ENCODE peak calls at places on chromosomes 2 and 18, in five cellular contexts. W is heart right ventricle, F is Peyer's patch, Z is breast epithelium, S is esophagus squamous epithelium. U is an unnamed sample.

GRCh38 chr2:128643221-128644065 is 324.8 kb upstream of the HS6ST1 start:
- DNase-seq in W (no peak), F (no peak), Z (peak; percentile 25), S (no peak), U (no peak)

GRCh38 chr2:56191617-56192016 is 7.8 kb downstream of the CCDC85A start:
- DNase-seq in W (peak; percentile 24), F (no peak), Z (no peak), S (no peak), U (no peak)

GRCh38 chr2:98552499-98553179 is 55.7 kb downstream of the COA5 start:
- DNase-seq in W (no peak), F (no peak), Z (no peak), S (no peak), U (no peak)

GRCh38 chr2:167069855-167070254 is 181.6 kb downstream of the XIRP2 start:
- DNase-seq in W (no peak), F (no peak), Z (no peak), S (no peak), U (no peak)

GRCh38 chr2:241882090-241882625 is 12.6 kb downstream of the RTP5 start:
- DNase-seq in W (peak; percentile 46), F (no peak), Z (peak; percentile 75), S (no peak), U (no peak)

GRCh38 chr2:209629622-209630021 is 142.0 kb upstream of the UNC80 start:
- DNase-seq in W (no peak), F (no peak), Z (no peak), S (no peak), U (no peak)

GRCh38 chr2:158586491-158586890 is 129.7 kb downstream of the PKP4 start:
- DNase-seq in W (no peak), F (no peak), Z (no peak), S (no peak), U (no peak)

GRCh38 chr18:73544032-73544431 is 603.6 kb downstream of the FBXO15 start:
- DNase-seq in W (no peak), F (no peak), Z (no peak), S (no peak), U (no peak)

GRCh38 chr2:40274284-40274683 is 177.6 kb downstream of the SLC8A1 start:
- DNase-seq in W (no peak), F (no peak), Z (no peak), S (no peak), U (no peak)

GRCh38 chr2:167140767-167141166 is 252.5 kb downstream of the XIRP2 start:
- DNase-seq in W (peak; percentile 61), F (no peak), Z (no peak), S (no peak), U (peak; percentile 70)

GRCh38 chr2:203574824-203575223 is 39.7 kb upstream of the RAPH1 start:
- DNase-seq in W (no peak), F (no peak), Z (no peak), S (no peak), U (no peak)

GRCh38 chr2:174577967-174578589 is 19.5 kb downstream of the WIPF1 start:
- DNase-seq in W (no peak), F (no peak), Z (no peak), S (no peak), U (no peak)

GRCh38 chr18:42028232-42028832 is 73.3 kb downstream of the PIK3C3 start:
- DNase-seq in W (no peak), F (no peak), Z (no peak), S (no peak), U (no peak)

GRCh38 chr18:50986360-50987087 is 18.7 kb downstream of the ELAC1 start:
- DNase-seq in W (no peak), F (no peak), Z (no peak), S (no peak), U (no peak)

GRCh38 chr18:50013363-50014138 is 181.4 kb downstream of the MYO5B start:
- DNase-seq in W (no peak), F (no peak), Z (no peak), S (no peak), U (no peak)

GRCh38 chr2:162926501-162926900 is 87.9 kb upstream of the KCNH7 start:
- DNase-seq in W (no peak), F (no peak), Z (no peak), S (no peak), U (no peak)

GRCh38 chr2:37652199-37652640 is 19.2 kb downstream of the CDC42EP3 start:
- DNase-seq in W (no peak), F (no peak), Z (no peak), S (no peak), U (no peak)

GRCh38 chr2:222892321-222892720 is 31.5 kb downstream of the ACSL3 start:
- DNase-seq in W (no peak), F (no peak), Z (no peak), S (no peak), U (no peak)

GRCh38 chr2:157874997-157875719 is 972 bp downstream of the ACVR1 start:
- DNase-seq in W (peak; percentile 51), F (no peak), Z (no peak), S (no peak), U (no peak)

GRCh38 chr2:6081542-6081872 is 389.3 kb downstream of the SOX11 start:
- DNase-seq in W (no peak), F (no peak), Z (no peak), S (no peak), U (no peak)

GRCh38 chr2:216164087-216164486 is 54.9 kb downstream of the XRCC5 start:
- DNase-seq in W (no peak), F (no peak), Z (no peak), S (no peak), U (no peak)

GRCh38 chr2:71102981-71103681 is 26.9 kb downstream of the MCEE start:
- DNase-seq in W (no peak), F (no peak), Z (no peak), S (no peak), U (no peak)

GRCh38 chr2:56130463-56131070 is 53.2 kb upstream of the CCDC85A start:
- DNase-seq in W (no peak), F (no peak), Z (no peak), S (no peak), U (no peak)

GRCh38 chr2:71935291-71935848 is 212.3 kb downstream of the CYP26B1 start:
- DNase-seq in W (no peak), F (no peak), Z (no peak), S (no peak), U (no peak)

GRCh38 chr2:64447317-64448060 is 6.5 kb upstream of the LGALSL start:
- DNase-seq in W (no peak), F (no peak), Z (no peak), S (no peak), U (no peak)

GRCh38 chr2:108305901-108306300 is 17.2 kb downstream of the SULT1C2 start:
- DNase-seq in W (no peak), F (no peak), Z (no peak), S (no peak), U (no peak)

GRCh38 chr2:205827809-205828208 is 145.5 kb downstream of the NRP2 start:
- DNase-seq in W (no peak), F (no peak), Z (no peak), S (no peak), U (no peak)

DNA sequence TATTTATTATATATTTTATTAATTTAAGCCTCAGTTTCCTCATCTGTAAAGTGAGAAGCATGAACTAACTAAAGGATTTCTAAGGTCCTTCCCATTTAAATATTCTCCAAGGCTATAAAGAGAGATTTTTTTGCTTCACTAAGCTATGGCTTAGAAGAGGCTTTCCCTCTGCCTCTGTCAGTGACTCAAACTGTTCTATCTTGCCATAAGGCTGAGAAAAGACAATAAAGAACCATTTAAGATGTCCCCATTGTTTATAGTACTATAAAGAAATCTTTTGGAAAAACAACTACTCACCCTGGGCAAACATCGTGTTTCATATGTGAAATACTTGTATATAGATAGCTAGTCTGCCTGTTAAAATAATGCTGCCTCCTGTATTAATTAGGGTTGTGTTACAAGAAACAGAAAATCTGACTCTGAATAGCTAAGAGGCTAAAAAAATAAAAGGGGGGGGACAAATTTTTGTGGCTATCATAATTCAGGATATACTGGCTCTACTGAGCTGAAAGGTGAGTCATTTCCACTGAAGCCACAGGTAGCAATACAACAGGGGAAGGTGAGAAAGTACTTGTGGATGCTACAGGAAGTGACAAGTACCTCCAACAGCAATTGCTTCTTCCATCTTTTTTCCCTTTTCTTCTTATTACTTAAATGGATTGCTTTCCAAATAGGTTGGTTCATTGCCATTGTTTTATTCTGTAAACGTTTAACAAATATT is 25.4 kb downstream of the EPHA4 start:
- DNase-seq in W (no peak), F (no peak), Z (no peak), S (no peak), U (no peak)
- TF ChIP-seq CTCF in W (no peak), F (no peak), Z (no peak), S (no peak), U (no peak)

GRCh38 chr18:48992791-48993555 is 42.2 kb upstream of the SMAD7 start:
- DNase-seq in W (no peak), F (peak; percentile 74), Z (no peak), S (no peak), U (no peak)

GRCh38 chr18:48994926-48995835 is 44.4 kb upstream of the SMAD7 start:
- DNase-seq in W (no peak), F (no peak), Z (no peak), S (no peak), U (no peak)

GRCh38 chr18:48994044-48994651 is 43.4 kb upstream of the SMAD7 start:
- DNase-seq in W (no peak), F (no peak), Z (no peak), S (no peak), U (no peak)

GRCh38 chr18:48992133-48992532 is 41.4 kb upstream of the SMAD7 start:
- DNase-seq in W (no peak), F (no peak), Z (no peak), S (no peak), U (no peak)

DNA sequence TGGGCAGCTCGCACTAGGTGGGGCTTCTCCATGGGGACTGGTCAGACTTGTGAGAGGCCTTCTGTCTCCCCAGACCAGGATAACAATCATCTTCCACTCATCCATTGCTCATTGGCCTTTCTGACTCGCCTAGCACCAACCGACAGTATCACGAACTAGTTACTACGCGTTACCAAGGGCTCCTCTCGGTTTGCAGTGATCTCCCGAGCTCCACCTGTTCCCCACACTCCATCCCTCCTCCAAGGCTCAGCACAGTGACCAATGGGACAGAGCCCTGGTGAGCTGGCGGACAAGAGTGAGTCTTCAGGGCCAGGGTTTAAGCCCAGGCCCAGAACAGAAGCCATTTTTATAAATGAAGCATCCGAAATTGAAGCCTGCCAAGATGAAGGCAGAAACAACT is 42.8 kb upstream of the SMAD7 start:
- DNase-seq in W (no peak), F (no peak), Z (no peak), S (no peak), U (no peak)
- H3K27ac ChIP-seq in W (peak overlapping the region; percentile 63), F (no peak overlapping the region), Z (peak overlapping the region; percentile 59), S (no peak overlapping the region), U (peak overlapping the region; percentile 86)

GRCh38 chr2:29238497-29238896 is 123.3 kb downstream of the CLIP4 start:
- DNase-seq in W (no peak), F (peak; percentile 15), Z (no peak), S (no peak), U (no peak)
- TF ChIP-seq CTCF in W (no peak), F (peak; percentile 23), Z (no peak), S (no peak), U (no peak)

GRCh38 chr2:197158591-197159550 is 151.7 kb downstream of the ANKRD44 start:
- DNase-seq in W (no peak), F (no peak), Z (no peak), S (no peak), U (no peak)

GRCh38 chr2:197152451-197153228 is 157.9 kb downstream of the ANKRD44 start:
- DNase-seq in W (no peak), F (no peak), Z (no peak), S (no peak), U (no peak)

GRCh38 chr2:197161738-197162137 is 148.8 kb downstream of the ANKRD44 start:
- DNase-seq in W (no peak), F (no peak), Z (no peak), S (no peak), U (no peak)

GRCh38 chr2:197159681-197160211 is 150.8 kb downstream of the ANKRD44 start:
- DNase-seq in W (no peak), F (no peak), Z (no peak), S (no peak), U (no peak)

GRCh38 chr2:197158138-197158537 is 152.4 kb downstream of the ANKRD44 start:
- DNase-seq in W (no peak), F (no peak), Z (no peak), S (no peak), U (no peak)
- H3K27ac ChIP-seq in W (no peak overlapping the region), F (peak overlapping the region; percentile 20), Z (no peak overlapping the region), S (no peak overlapping the region), U (peak overlapping the region; percentile 84)